ENCODE peak calls at places on chromosomes 13 and 19, in ten cellular contexts. U, N, X, G, F, D, V, C, Z and M are unnamed samples.

GRCh38 chr13:58238972-58239773 is 607.6 kb downstream of the PCDH17 start:
- DNase-seq in U (no peak), N (no peak), X (no peak), G (no peak), F (no peak), D (no peak), V (no peak), C (no peak), Z (no peak), M (no peak)

GRCh38 chr13:111547726-111548273 is 227.4 kb downstream of the TEX29 start:
- DNase-seq in U (no peak), N (no peak), X (no peak), G (no peak), F (no peak), D (no peak), V (no peak), C (no peak), Z (no peak), M (no peak)

GRCh38 chr19:33700408-33700757 is 78.6 kb downstream of the CHST8 start:
- DNase-seq in U (no peak), N (no peak), X (no peak), G (no peak), F (peak), D (no peak), V (no peak), C (no peak), Z (no peak), M (no peak)

GRCh38 chr13:28336193-28336657 is 158.7 kb downstream of the FLT1 start:
- DNase-seq in U (no peak), N (no peak), X (no peak), G (no peak), F (no peak), D (no peak), V (no peak), C (no peak), Z (no peak), M (no peak)

GRCh38 chr13:97335488-97336134 is 98.4 kb upstream of the RAP2A start:
- DNase-seq in U (no peak), N (no peak), X (no peak), G (no peak), F (no peak), D (no peak), V (no peak), C (no peak), Z (no peak), M (no peak)

GRCh38 chr19:46785054-46785979 is 3.1 kb downstream of the SLC1A5 start:
- DNase-seq in U (no peak), N (no peak), X (no peak), G (no peak), F (no peak), D (no peak), V (no peak), C (no peak), Z (no peak), M (no peak)

GRCh38 chr19:29837448-29837961 is 25.7 kb downstream of the CCNE1 start:
- DNase-seq in U (no peak), N (no peak), X (no peak), G (peak), F (peak), D (no peak), V (no peak), C (no peak), Z (no peak), M (peak)

GRCh38 chr19:36686365-36687213 is 823 bp upstream of the ZNF567 start:
- DNase-seq in U (peak), N (no peak), X (no peak), G (no peak), F (no peak), D (no peak), V (no peak), C (peak), Z (no peak), M (no peak)

GRCh38 chr19:38669532-38669931 is 22.1 kb downstream of the ACTN4 start:
- DNase-seq in U (no peak), N (no peak), X (no peak), G (no peak), F (no peak), D (no peak), V (no peak), C (no peak), Z (no peak), M (no peak)

GRCh38 chr19:1361601-1362384 is 21.9 kb upstream of the NDUFS7 start:
- DNase-seq in U (no peak), N (no peak), X (no peak), G (no peak), F (no peak), D (no peak), V (no peak), C (no peak), Z (no peak), M (no peak)

GRCh38 chr19:48506138-48506733 is 5.4 kb downstream of the LMTK3 start:
- DNase-seq in U (peak), N (no peak), X (no peak), G (peak), F (no peak), D (no peak), V (peak), C (no peak), Z (no peak), M (no peak)

GRCh38 chr19:49196527-49197240 is 39.1 kb downstream of the TRPM4 start:
- DNase-seq in U (peak), N (no peak), X (peak), G (no peak), F (no peak), D (no peak), V (no peak), C (peak), Z (peak), M (no peak)

GRCh38 chr19:10352764-10353671 is 13.6 kb upstream of the ICAM3 start:
- DNase-seq in U (peak), N (no peak), X (peak), G (peak), F (no peak), D (peak), V (no peak), C (no peak), Z (no peak), M (no peak)

GRCh38 chr13:51861728-51862300 is at the start of gene CCDC70:
- DNase-seq in U (no peak), N (no peak), X (no peak), G (no peak), F (no peak), D (no peak), V (no peak), C (no peak), Z (no peak), M (no peak)

GRCh38 chr19:18397242-18398202 is at the start of gene LRRC25:
- DNase-seq in U (peak), N (no peak), X (peak), G (no peak), F (no peak), D (no peak), V (no peak), C (no peak), Z (no peak), M (no peak)

GRCh38 chr19:18392936-18393335 is 4.5 kb downstream of the LRRC25 start:
- DNase-seq in U (no peak), N (no peak), X (no peak), G (no peak), F (no peak), D (no peak), V (no peak), C (no peak), Z (no peak), M (no peak)

GRCh38 chr19:18393836-18394235 is 3.6 kb downstream of the LRRC25 start:
- DNase-seq in U (no peak), N (peak), X (no peak), G (no peak), F (no peak), D (no peak), V (no peak), C (no peak), Z (no peak), M (no peak)

GRCh38 chr19:18399008-18399407 is 1.6 kb upstream of the LRRC25 start:
- DNase-seq in U (no peak), N (peak), X (no peak), G (no peak), F (no peak), D (no peak), V (no peak), C (peak), Z (no peak), M (no peak)

GRCh38 chr19:18396471-18397241 is 766 bp downstream of the LRRC25 start:
- DNase-seq in U (no peak), N (no peak), X (no peak), G (no peak), F (no peak), D (no peak), V (no peak), C (no peak), Z (no peak), M (no peak)
- TF ChIP-seq POLR2AphosphoS5 in U (no peak), N (no peak), X (no peak), G (no peak), F (no peak), D (no peak), V (no peak), C (no peak), Z (no peak), M (no peak)

GRCh38 chr13:33206425-33206824 is 79.1 kb downstream of the STARD13 start:
- DNase-seq in U (no peak), N (no peak), X (no peak), G (no peak), F (no peak), D (no peak), V (no peak), C (no peak), Z (no peak), M (no peak)

GRCh38 chr13:33206945-33207615 is 78.5 kb downstream of the STARD13 start:
- DNase-seq in U (no peak), N (no peak), X (no peak), G (no peak), F (no peak), D (no peak), V (peak), C (no peak), Z (no peak), M (no peak)

GRCh38 chr13:33205224-33205623 is 80.3 kb downstream of the STARD13 start:
- DNase-seq in U (no peak), N (no peak), X (no peak), G (no peak), F (no peak), D (no peak), V (no peak), C (no peak), Z (no peak), M (no peak)

GRCh38 chr13:33204130-33204927 is 81.2 kb downstream of the STARD13 start:
- DNase-seq in U (no peak), N (peak), X (peak), G (no peak), F (peak), D (no peak), V (no peak), C (peak), Z (no peak), M (no peak)

DNA sequence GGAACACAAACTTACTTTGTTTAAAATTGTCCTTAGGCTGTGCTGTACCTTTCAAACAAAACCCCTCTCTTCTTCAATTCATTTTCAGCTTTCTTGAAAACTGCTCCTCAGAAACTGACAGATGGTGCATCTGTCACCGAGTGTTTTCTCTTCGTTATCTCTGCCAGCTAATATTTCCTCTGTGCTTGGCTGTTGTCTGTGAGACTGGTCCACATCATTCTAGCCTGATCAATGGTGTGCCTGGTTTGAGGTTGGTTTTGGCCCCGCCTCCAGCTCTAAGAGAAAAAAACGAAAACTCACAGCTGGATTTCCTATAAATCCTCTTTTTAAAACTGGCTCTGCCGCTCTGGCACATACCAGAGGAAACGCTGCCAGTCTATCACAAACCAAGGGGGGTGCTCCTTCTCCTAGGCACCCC is 79.7 kb downstream of the STARD13 start:
- DNase-seq in U (peak), N (no peak), X (no peak), G (no peak), F (no peak), D (no peak), V (no peak), C (no peak), Z (no peak), M (no peak)
- TF ChIP-seq POLR2AphosphoS5 in U (no peak), N (no peak), X (peak), G (no peak), F (no peak), D (no peak), V (no peak), C (peak), Z (no peak), M (peak)

GRCh38 chr19:13880059-13880672 is 3.2 kb downstream of the NANOS3 start:
- DNase-seq in U (peak), N (peak), X (peak), G (peak), F (peak), D (peak), V (peak), C (peak), Z (peak), M (peak)
- TF ChIP-seq POLR2AphosphoS5 in U (no peak), N (peak), X (peak), G (no peak), F (no peak), D (peak), V (no peak), C (peak), Z (peak), M (no peak)

DNA sequence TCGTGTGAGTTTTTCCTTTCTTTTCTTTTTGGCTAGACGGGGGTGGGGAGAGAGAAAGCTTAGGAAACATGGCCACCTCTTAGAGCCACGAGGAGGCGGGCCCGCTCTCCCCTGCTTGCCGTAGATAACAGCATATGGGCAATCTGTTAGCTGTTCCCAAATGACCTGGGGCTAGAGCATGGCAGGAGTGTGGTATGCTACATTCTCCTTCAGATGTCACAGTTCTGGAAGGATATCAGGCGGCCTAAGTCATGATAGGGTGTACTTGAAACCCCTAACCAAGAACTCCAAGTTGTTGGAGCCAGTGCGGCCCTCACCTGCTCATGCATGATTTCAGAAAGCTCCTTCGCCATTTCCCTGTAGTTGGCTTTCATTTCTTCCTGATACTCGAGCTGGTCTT is 44.3 kb upstream of the SLC15A1 start:
- DNase-seq in U (no peak), N (no peak), X (no peak), G (no peak), F (no peak), D (no peak), V (no peak), C (no peak), Z (no peak), M (no peak)
- TF ChIP-seq POLR2AphosphoS5 in U (no peak), N (no peak), X (no peak), G (no peak), F (no peak), D (no peak), V (no peak), C (no peak), Z (no peak), M (no peak)

GRCh38 chr13:29595380-29596063 is at the start of gene SLC7A1:
- DNase-seq in U (peak), N (peak), X (peak), G (peak), F (peak), D (peak), V (peak), C (peak), Z (peak), M (peak)
- TF ChIP-seq POLR2AphosphoS5 in U (peak), N (peak), X (peak), G (no peak), F (no peak), D (peak), V (peak), C (peak), Z (no peak), M (no peak)